ENCODE peak calls at places on chromosomes 3 and 15, in five cellular contexts. F is astrocyte of the spinal cord, K is BJ, H is AG04449, C is GM12878. O is an unnamed sample.

GRCh38 chr3:82509106-82509842 is 747.8 kb upstream of the GBE1 start:
- DNase-seq in H (no peak), C (no peak), F (no peak), K (no peak), O (no peak)

GRCh38 chr15:36501063-36501678 is 78.3 kb upstream of the CDIN1 start:
- DNase-seq in F (peak; percentile 78), H (peak; percentile 12), C (peak; percentile 19), K (peak; percentile 17), O (peak; percentile 76)

GRCh38 chr3:123365450-123366143 is 83.3 kb downstream of the ADCY5 start:
- DNase-seq in F (no peak), K (no peak), C (no peak), H (no peak), O (no peak)

GRCh38 chr15:91099616-91100560 is at the start of gene SV2B:
- DNase-seq in K (no peak), H (no peak), C (no peak), F (peak; percentile 5), O (peak; percentile 12)

GRCh38 chr15:39598958-39599845 is 18.3 kb downstream of the THBS1 start:
- DNase-seq in H (peak; percentile 42), K (peak; percentile 38), F (peak; percentile 43), C (no peak), O (peak; percentile 90)

GRCh38 chr15:77901251-77901881 is 176.1 kb downstream of the TBC1D2B start:
- DNase-seq in K (no peak), H (no peak), F (no peak), C (no peak), O (no peak)

GRCh38 chr3:28053759-28054158 is 187.7 kb upstream of the CMC1 start:
- DNase-seq in H (peak; percentile 16), C (no peak), K (no peak), F (peak; percentile 19), O (peak; percentile 73)

GRCh38 chr3:46943237-46944187 is 33.0 kb downstream of the CCDC12 start:
- DNase-seq in K (no peak), H (no peak), C (no peak), F (no peak), O (no peak)

GRCh38 chr3:37544869-37545352 is 316.8 kb upstream of the CTDSPL start:
- DNase-seq in C (no peak), F (no peak), K (no peak), H (no peak), O (no peak)

GRCh38 chr3:189724366-189724765 is 93.2 kb downstream of the TP63 start:
- DNase-seq in H (no peak), K (no peak), F (no peak), C (no peak), O (peak; percentile 75)

GRCh38 chr3:29642393-29643033 is 361.6 kb downstream of the RBMS3 start:
- DNase-seq in H (peak; percentile 38), C (no peak), K (peak; percentile 20), F (peak; percentile 84), O (peak; percentile 61)

GRCh38 chr3:101970915-101971314 is 121.6 kb downstream of the NFKBIZ start:
- DNase-seq in H (no peak), C (no peak), F (no peak), K (no peak), O (no peak)

GRCh38 chr3:126540342-126540849 is 16.4 kb downstream of the CHST13 start:
- DNase-seq in C (no peak), F (peak; percentile 86), H (peak; percentile 80), K (peak; percentile 73), O (peak; percentile 96)

GRCh38 chr3:11637901-11638668 is 5.6 kb downstream of the VGLL4 start:
- DNase-seq in F (peak; percentile 59), C (no peak), K (peak; percentile 94), H (peak; percentile 73), O (peak; percentile 98)

GRCh38 chr3:150746791-150747590 is 16.0 kb downstream of the SIAH2 start:
- DNase-seq in H (no peak), K (no peak), F (no peak), C (no peak), O (no peak)

GRCh38 chr3:49750056-49750455 is 26.3 kb upstream of the GMPPB start:
- DNase-seq in K (no peak), H (no peak), C (no peak), F (no peak), O (no peak)

GRCh38 chr15:57146394-57147140 is 228.1 kb downstream of the TCF12 start:
- DNase-seq in K (no peak), C (no peak), F (peak; percentile 73), H (no peak), O (peak; percentile 85)

GRCh38 chr3:59451041-59451763 is 401.4 kb upstream of the CFAP20DC start:
- DNase-seq in K (no peak), H (no peak), C (peak; percentile 97), F (no peak), O (peak; percentile 27)

GRCh38 chr3:181103605-181104004 is 114.1 kb upstream of the DNAJC19 start:
- DNase-seq in C (no peak), H (no peak), K (no peak), F (no peak), O (no peak)

GRCh38 chr3:52004158-52004787 is 8.6 kb upstream of the RPL29 start:
- DNase-seq in K (no peak), F (peak; percentile 46), H (no peak), C (no peak), O (peak; percentile 35)

GRCh38 chr15:50260969-50261496 is 4.5 kb downstream of the HDC start:
- DNase-seq in C (no peak), H (no peak), F (no peak), K (no peak), O (no peak)

GRCh38 chr3:149373235-149374125 is 4.0 kb downstream of the TM4SF1 start:
- DNase-seq in K (peak; percentile 83), C (no peak), H (no peak), F (no peak), O (peak; percentile 93)
- H3K4me3 ChIP-seq in K (no peak overlapping the region), C (no peak overlapping the region), H (no peak overlapping the region), F (no peak overlapping the region), O (no peak overlapping the region)

DNA sequence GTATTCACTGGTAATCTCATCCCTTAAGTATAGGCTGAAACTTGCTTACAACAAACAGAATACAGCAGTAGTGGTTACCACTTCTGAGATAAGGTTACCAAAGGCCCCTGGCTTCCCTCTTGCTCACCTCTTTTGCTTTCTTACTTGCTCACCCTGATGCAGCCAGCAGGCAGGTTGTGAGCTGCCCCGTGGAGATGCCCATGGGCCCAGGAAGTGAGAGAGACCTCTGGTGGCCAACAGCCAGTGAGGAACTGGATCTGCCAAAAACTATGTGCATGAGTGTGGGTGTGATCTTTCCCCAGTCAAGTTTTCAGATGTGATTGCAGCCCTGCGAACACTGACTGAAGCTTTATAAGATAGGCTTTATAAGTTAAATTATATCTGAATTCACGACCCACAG is 48.7 kb downstream of the NMNAT3 start:
- DNase-seq in F (no peak), K (no peak), C (no peak), H (no peak), O (peak; percentile 2)
- TF ChIP-seq CTCF in F (peak; percentile 34), K (peak; percentile 31), C (peak; percentile 46), H (peak; percentile 47), O (peak; percentile 28)

DNA sequence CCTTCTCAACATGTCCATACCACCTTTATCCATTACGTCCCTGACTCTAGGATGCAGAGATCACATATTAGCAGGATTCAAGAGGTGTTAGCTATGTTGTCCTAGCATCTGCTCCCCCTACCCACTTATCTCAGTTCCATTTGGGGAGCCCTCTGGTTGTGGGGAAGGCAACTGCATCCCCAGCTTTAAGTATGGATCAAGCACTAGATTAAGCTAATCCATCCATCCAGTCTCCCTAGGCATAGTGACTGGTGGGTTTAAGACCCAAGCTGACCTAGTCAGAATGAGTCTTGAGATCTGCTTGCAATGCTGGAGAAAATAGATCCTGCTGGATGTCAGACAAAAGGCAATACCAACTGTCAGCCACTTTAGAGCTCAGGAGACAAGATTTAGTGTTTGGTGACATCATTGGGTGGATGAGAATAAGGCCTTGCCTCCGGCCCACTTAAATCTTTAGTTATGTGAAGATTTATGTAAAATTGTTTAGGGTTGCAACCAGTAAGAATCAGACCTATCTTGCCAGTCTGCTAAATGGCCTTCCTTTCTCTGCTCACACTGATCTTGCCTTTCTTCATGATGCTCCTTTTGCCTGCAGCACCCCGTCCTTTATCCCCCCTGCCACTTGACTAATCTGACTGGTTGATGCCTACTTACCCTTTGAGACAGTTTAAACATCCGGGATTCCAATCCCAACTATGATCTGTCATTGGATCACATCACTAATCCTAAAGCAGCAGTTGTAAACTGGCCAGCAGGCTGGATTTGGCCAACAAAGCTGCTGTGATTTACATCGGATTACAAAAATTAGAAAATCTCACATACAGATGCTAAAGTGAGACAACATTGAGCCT is 2.1 kb upstream of the ISY1 start:
- DNase-seq in H (no peak), F (no peak), K (no peak), C (no peak), O (no peak)
- H3K4me3 ChIP-seq in H (peak overlapping the region; percentile 80), F (no peak overlapping the region), K (no peak overlapping the region), C (no peak overlapping the region), O (no peak overlapping the region)

GRCh38 chr3:122094125-122094524 is 39.0 kb downstream of the CD86 start:
- DNase-seq in H (no peak), F (no peak), C (peak; percentile 77), K (no peak), O (no peak)
- TF ChIP-seq CTCF in H (no peak), F (no peak), C (no peak), K (no peak), O (no peak)

O was measured in AG10803.